ENCODE peak calls at places on chromosomes 13 and 19, in seven cellular contexts. U is gastrocnemius medialis, D is esophagus squamous epithelium, P is Peyer's patch, B is stomach, H is tibial nerve, Q is esophagus muscularis mucosa. S is an unnamed sample.
A peak's percentile ranks its signal among the peaks of the same experiment; 100 is the strongest.

GRCh38 chr19:16587031-16588023 is 15.1 kb upstream of the SLC35E1 start:
- DNase-seq in H (peak; percentile 36), D (no peak), B (no peak), Q (no peak), U (no peak), P (peak; percentile 92), S (no peak)

GRCh38 chr19:5880604-5881078 is 10.3 kb upstream of the FUT5 start:
- DNase-seq in B (no peak), P (no peak), U (no peak), Q (peak; percentile 95), D (no peak), H (no peak), S (peak; percentile 69)

GRCh38 chr19:10274589-10274988 is 3.7 kb downstream of the ICAM1 start:
- DNase-seq in P (no peak), U (no peak), H (no peak), Q (no peak), B (no peak), D (no peak), S (no peak)

GRCh38 chr13:110556224-110556606 is 5.3 kb downstream of the RAB20 start:
- DNase-seq in B (no peak), Q (no peak), D (no peak), U (no peak), H (no peak), P (no peak), S (no peak)

GRCh38 chr13:33182729-33183128 is 102.8 kb downstream of the STARD13 start:
- DNase-seq in P (no peak), B (no peak), U (no peak), D (no peak), H (no peak), Q (no peak), S (no peak)

GRCh38 chr19:5823579-5824281 is 15.8 kb downstream of the FUT6 start:
- DNase-seq in Q (no peak), U (no peak), B (peak; percentile 71), P (no peak), H (no peak), D (no peak), S (no peak)

GRCh38 chr13:98454389-98454881 is 122.5 kb downstream of the STK24 start:
- DNase-seq in P (no peak), U (no peak), H (peak; percentile 76), B (no peak), D (no peak), Q (no peak), S (no peak)

GRCh38 chr13:97548736-97549135 is 114.8 kb downstream of the RAP2A start:
- DNase-seq in Q (no peak), D (no peak), U (no peak), H (no peak), B (no peak), P (no peak), S (no peak)

GRCh38 chr19:41442473-41443360 is at the start of gene ERICH4:
- DNase-seq in Q (no peak), D (no peak), H (no peak), B (no peak), P (no peak), U (no peak), S (no peak)

GRCh38 chr19:41437944-41438574 is 1.7 kb downstream of the DMAC2 start:
- DNase-seq in D (no peak), B (no peak), P (no peak), Q (no peak), U (no peak), H (no peak), S (no peak)

GRCh38 chr19:41441321-41441945 is 1.5 kb upstream of the ERICH4 start:
- DNase-seq in B (no peak), D (no peak), P (no peak), H (no peak), Q (no peak), U (no peak), S (no peak)

GRCh38 chr19:41436664-41436951 is 3.1 kb downstream of the DMAC2 start:
- DNase-seq in D (no peak), B (no peak), U (no peak), Q (no peak), H (no peak), P (no peak), S (no peak)

GRCh38 chr19:41439441-41440222 is at the start of gene DMAC2:
- DNase-seq in B (peak; percentile 99), U (peak; percentile 98), H (peak; percentile 99), Q (peak; percentile 100), D (peak; percentile 86), P (peak; percentile 98), S (peak; percentile 99)
- TF ChIP-seq CTCF in B (peak; percentile 54), U (peak; percentile 29), H (peak; percentile 38), Q (peak; percentile 57), D (peak; percentile 20), P (peak; percentile 41), S (peak; percentile 37)

GRCh38 chr19:43726736-43727592 is 11.1 kb downstream of the IRGC start:
- DNase-seq in P (no peak), B (no peak), Q (no peak), U (no peak), D (no peak), H (no peak), S (peak; percentile 70)
- TF ChIP-seq POLR2A in P (no peak), B (no peak), Q (no peak), U (no peak), D (no peak), H (no peak), S (no peak)

DNA sequence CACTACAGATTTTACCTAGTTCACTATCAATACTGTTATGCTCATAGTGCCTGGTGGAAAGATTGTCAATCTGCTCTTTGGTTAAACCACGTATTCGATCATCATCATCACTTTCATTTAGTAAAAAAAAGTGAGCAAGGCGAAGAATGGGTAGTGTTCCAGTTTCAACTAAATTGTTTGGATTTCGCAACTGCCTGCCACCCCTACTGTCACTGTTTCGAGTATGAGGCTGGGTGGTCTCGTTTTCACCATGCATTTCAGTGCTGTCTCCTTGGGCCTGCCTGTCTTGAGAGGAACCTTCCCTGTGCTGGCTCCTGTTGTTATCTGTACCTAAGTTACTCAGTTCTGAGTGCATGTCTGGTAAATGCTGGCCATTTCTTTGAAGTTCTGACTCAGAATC is 8.1 kb downstream of the RNF6 start:
- DNase-seq in B (no peak), U (no peak), P (no peak), Q (no peak), D (no peak), H (no peak), S (no peak)
- H3K36me3 ChIP-seq in B (peaks cover 100% of the 10 kb centered on the region), U (no peaks in the 10 kb centered on the region), P (no peaks in the 10 kb centered on the region), Q (peaks cover 62% of the 10 kb centered on the region), D (peaks cover 95% of the 10 kb centered on the region), H (no peaks in the 10 kb centered on the region), S (no peaks in the 10 kb centered on the region)

GRCh38 chr19:42242512-42243409 is at the start of gene GSK3A:
- DNase-seq in H (peak; percentile 99), U (peak; percentile 99), B (peak; percentile 98), Q (peak; percentile 99), P (peak; percentile 99), D (peak; percentile 99), S (peak; percentile 98)

GRCh38 chr19:42246869-42247630 is 4.6 kb upstream of the GSK3A start:
- DNase-seq in Q (peak; percentile 90), H (no peak), P (no peak), U (no peak), B (no peak), D (no peak), S (peak; percentile 63)

GRCh38 chr19:42246143-42246868 is 3.9 kb upstream of the GSK3A start:
- DNase-seq in H (peak; percentile 63), U (peak; percentile 73), B (peak; percentile 73), P (no peak), D (no peak), Q (peak; percentile 93), S (peak; percentile 90)

GRCh38 chr19:42242071-42242511 is 311 bp downstream of the GSK3A start:
- DNase-seq in H (no peak), P (no peak), B (no peak), U (no peak), D (no peak), Q (no peak), S (no peak)

DNA sequence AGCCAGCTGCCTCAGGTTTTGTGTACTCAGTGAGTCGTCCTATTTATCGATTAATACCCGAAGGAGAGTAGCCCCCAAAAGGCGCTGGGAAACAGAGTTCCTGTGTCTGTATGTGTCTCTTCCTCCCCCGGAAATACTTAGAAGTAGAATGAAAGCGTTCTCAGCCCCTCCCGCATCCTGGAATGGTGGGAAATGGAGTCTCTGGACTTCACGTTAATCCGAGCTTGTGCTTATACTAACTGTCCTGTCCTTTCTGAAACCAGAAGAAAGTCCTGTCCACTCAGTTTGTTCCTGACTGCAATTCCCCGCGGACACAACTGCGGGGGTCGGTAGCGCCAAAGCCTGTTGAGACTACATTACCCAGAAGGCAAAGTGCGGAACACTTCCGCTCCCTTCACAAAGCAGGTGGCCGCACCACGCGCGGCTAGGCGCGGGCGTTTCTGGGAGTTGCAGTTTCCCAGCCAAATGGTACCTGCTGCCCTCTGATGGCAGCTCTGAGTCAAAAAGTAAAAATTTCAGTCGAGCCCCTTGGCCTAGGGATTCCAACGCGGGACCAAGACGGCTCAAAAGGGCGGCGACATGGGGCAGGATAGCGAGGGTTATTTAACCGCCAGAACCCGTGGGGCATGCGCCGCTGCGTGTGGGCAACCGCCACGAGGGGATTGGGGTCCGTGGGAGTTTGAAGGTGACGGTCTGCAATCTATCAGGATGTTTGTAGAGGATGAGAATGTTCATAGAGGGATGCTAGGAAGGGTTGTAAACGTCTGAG is 2.2 kb upstream of the GSK3A start:
- DNase-seq in U (peak; percentile 89), P (peak; percentile 94), Q (peak; percentile 99), B (peak; percentile 92), H (peak; percentile 89), D (peak; percentile 66), S (peak; percentile 94)
- TF ChIP-seq CTCF in U (peak; percentile 40), P (peak; percentile 82), Q (peak; percentile 63), B (peak; percentile 78), H (peak; percentile 46), D (peak; percentile 64), S (peak; percentile 55)

DNA sequence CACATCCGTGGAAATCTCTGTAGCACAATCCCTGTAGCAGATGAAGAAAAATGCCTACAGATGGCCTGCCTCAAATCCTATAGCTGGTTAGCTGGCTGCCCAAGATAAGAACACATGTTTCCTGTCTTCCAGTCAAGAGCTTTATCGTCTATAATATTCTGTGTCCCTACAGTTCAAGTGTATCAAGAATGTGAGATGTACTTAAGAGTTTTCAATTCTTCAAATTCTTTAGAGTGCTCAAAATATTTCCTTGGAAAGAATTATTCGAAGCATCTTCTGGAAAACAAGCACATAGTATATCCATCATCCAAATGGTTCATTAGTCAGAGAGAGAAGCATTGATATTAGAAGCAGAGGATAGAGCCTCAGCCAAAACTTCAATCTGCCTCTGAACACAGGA is 239.8 kb downstream of the COG6 start:
- DNase-seq in D (no peak), Q (no peak), H (no peak), B (no peak), P (no peak), U (no peak), S (no peak)
- TF ChIP-seq POLR2A in D (no peak), Q (no peak), H (no peak), B (no peak), P (no peak), U (no peak), S (no peak)

S was measured in adrenal gland.